ENCODE peak calls at places on chromosomes 16 and 17, in four cellular contexts. V is left cardiac atrium, T is AML-193, N is transverse colon. B is an unnamed sample.

GRCh38 chr16:5615868-5616642 is 518.5 kb upstream of the EEF2KMT start:
- DNase-seq in V (peak), T (peak), N (peak), B (no peak)

GRCh38 chr16:57892447-57893096 is 78.4 kb downstream of the CNGB1 start:
- DNase-seq in V (peak), T (no peak), N (peak), B (no peak)

GRCh38 chr17:28493467-28493866 is 12.7 kb upstream of the FOXN1 start:
- DNase-seq in V (no peak), T (no peak), N (no peak), B (no peak)

GRCh38 chr17:36824678-36825091 is 112.6 kb upstream of the LHX1 start:
- DNase-seq in V (no peak), T (no peak), N (no peak), B (no peak)

GRCh38 chr16:49350265-49351103 is 23.1 kb upstream of the C16orf78 start:
- DNase-seq in V (peak), T (peak), N (peak), B (no peak)

GRCh38 chr16:10266809-10267208 is 84.6 kb upstream of the GRIN2A start:
- DNase-seq in V (no peak), T (no peak), N (no peak), B (no peak)

GRCh38 chr16:53785044-53785443 is 81.1 kb downstream of the FTO start:
- DNase-seq in V (no peak), T (no peak), N (no peak), B (no peak)

GRCh38 chr17:78369791-78370381 is 8.6 kb upstream of the PGS1 start:
- DNase-seq in V (no peak), T (no peak), N (no peak), B (no peak)

GRCh38 chr16:58462997-58463891 is 36.7 kb upstream of the NDRG4 start:
- DNase-seq in V (peak), T (no peak), N (no peak), B (no peak)

GRCh38 chr17:41635121-41636097 is 11.0 kb upstream of the KRT17 start:
- DNase-seq in V (peak), T (no peak), N (no peak), B (no peak)